ENCODE peak calls at places on chromosome 1, in ten cellular contexts. F is SHP77; B is left ventricle myocardium inferior; E is suprapubic skin; Y is A549; H is HFFc6; D is activated CD8-positive, alpha-beta memory T cell treated with anti-CD3 and anti-CD28 coated beads for 48 hours; X is right cardiac atrium; V is NCI-H2171; G is COR-L47. Q is an unnamed sample.

GRCh38 chr1:230124187-230125128 is 57.4 kb downstream of the GALNT2 start:
- DNase-seq in F (no peak), X (peak), B (no peak), D (no peak), G (no peak), E (no peak), V (no peak), Y (no peak), H (no peak), Q (no peak)

GRCh38 chr1:204714861-204715511 is 29.4 kb upstream of the LRRN2 start:
- DNase-seq in F (peak), X (peak), E (no peak), Y (no peak), G (no peak), H (no peak), D (no peak), B (no peak), V (no peak), Q (peak)

GRCh38 chr1:200767326-200767725 is 28.6 kb downstream of the CAMSAP2 start:
- DNase-seq in X (no peak), V (no peak), Y (no peak), D (no peak), G (no peak), B (no peak), E (no peak), H (no peak), F (no peak), Q (no peak)

GRCh38 chr1:31372051-31372450 is 825 bp downstream of the FABP3 start:
- DNase-seq in F (no peak), D (no peak), X (no peak), B (no peak), E (no peak), V (no peak), H (no peak), G (no peak), Y (no peak), Q (no peak)

GRCh38 chr1:61183471-61184034 is 101.2 kb downstream of the NFIA start:
- DNase-seq in F (peak), V (no peak), E (no peak), H (no peak), Y (no peak), D (no peak), G (no peak), X (peak), B (peak), Q (no peak)

GRCh38 chr1:27357281-27358037 is 9.3 kb downstream of the MAP3K6 start:
- DNase-seq in B (peak), F (peak), H (no peak), G (peak), V (peak), D (peak), X (peak), Y (peak), E (no peak), Q (peak)

GRCh38 chr1:47161298-47162040 is 24.2 kb downstream of the CYP4A22 start:
- DNase-seq in X (no peak), Y (no peak), B (no peak), V (no peak), H (no peak), F (no peak), E (no peak), D (no peak), G (no peak), Q (no peak)

GRCh38 chr1:60921175-60921574 is 161.2 kb upstream of the NFIA start:
- DNase-seq in V (no peak), X (no peak), G (no peak), B (no peak), Y (no peak), F (no peak), H (no peak), E (no peak), D (no peak), Q (no peak)

GRCh38 chr1:241840164-241840563 is 7.8 kb upstream of the EXO1 start:
- DNase-seq in E (no peak), D (no peak), G (no peak), B (no peak), Y (no peak), V (no peak), F (no peak), H (no peak), X (no peak), Q (no peak)

GRCh38 chr1:204307334-204307883 is 52.3 kb downstream of the PLEKHA6 start:
- DNase-seq in V (peak), Y (no peak), B (peak), G (no peak), D (no peak), E (no peak), F (no peak), X (peak), H (no peak), Q (no peak)

GRCh38 chr1:192251735-192252134 is 65.1 kb upstream of the RGS21 start:
- DNase-seq in X (no peak), G (no peak), H (no peak), Y (no peak), E (no peak), D (no peak), V (no peak), F (no peak), B (no peak), Q (no peak)

Q was measured in HAP-1.